ENCODE peak calls at places on chromosome 11, in eight cellular contexts. V is DND-41, D is kidney, Q is IMR-90, P is MM.1S, Y is H9, N is endothelial cell of umbilical vein, M is GM23248. H is an unnamed sample.

GRCh38 chr11:7874061-7874460 is 57.0 kb downstream of the OR10A6 start:
- DNase-seq in V (no peak), D (no peak), Q (no peak), P (no peak), Y (no peak), N (no peak), M (no peak), H (no peak)

GRCh38 chr11:120793806-120794479 is 230.0 kb upstream of the TBCEL start:
- DNase-seq in V (no peak), D (no peak), Q (no peak), P (no peak), Y (no peak), N (no peak), M (no peak), H (no peak)

GRCh38 chr11:14322510-14322909 is 36.5 kb downstream of the RRAS2 start:
- DNase-seq in V (no peak), D (no peak), Q (no peak), P (no peak), Y (no peak), N (peak), M (no peak), H (no peak)

GRCh38 chr11:116166788-116167465 is 605.9 kb downstream of the BUD13 start:
- DNase-seq in V (no peak), D (no peak), Q (no peak), P (no peak), Y (no peak), N (no peak), M (peak), H (peak)

GRCh38 chr11:57638005-57638760 is 11.5 kb downstream of the YPEL4 start:
- DNase-seq in V (peak), D (peak), Q (peak), P (no peak), Y (peak), N (peak), M (peak), H (peak)

GRCh38 chr11:122731500-122731913 is 76.0 kb downstream of the UBASH3B start:
- DNase-seq in V (no peak), D (no peak), Q (peak), P (peak), Y (no peak), N (no peak), M (peak), H (no peak)

GRCh38 chr11:12692238-12693074 is 18.2 kb downstream of the TEAD1 start:
- DNase-seq in V (no peak), D (peak), Q (peak), P (no peak), Y (no peak), N (peak), M (peak), H (peak)

GRCh38 chr11:117492578-117493251 is 165.1 kb downstream of the CEP164 start:
- DNase-seq in V (no peak), D (no peak), Q (no peak), P (no peak), Y (peak), N (no peak), M (no peak), H (no peak)

GRCh38 chr11:128757235-128757711 is 63.4 kb downstream of the FLI1 start:
- DNase-seq in V (peak), D (no peak), Q (peak), P (peak), Y (peak), N (peak), M (peak), H (no peak)

GRCh38 chr11:123159146-123159857 is 35.7 kb downstream of the CLMP start:
- DNase-seq in V (no peak), D (no peak), Q (peak), P (no peak), Y (no peak), N (no peak), M (no peak), H (no peak)

GRCh38 chr11:61163714-61164609 is 2.7 kb upstream of the VPS37C start:
- DNase-seq in V (no peak), D (no peak), Q (no peak), P (no peak), Y (no peak), N (no peak), M (no peak), H (no peak)

GRCh38 chr11:5550440-5551095 is 2.2 kb upstream of the OR52H1 start:
- DNase-seq in V (no peak), D (no peak), Q (peak), P (no peak), Y (no peak), N (no peak), M (peak), H (peak)

GRCh38 chr11:3126901-3127691 is 38.0 kb downstream of the OSBPL5 start:
- DNase-seq in V (no peak), D (peak), Q (no peak), P (no peak), Y (no peak), N (no peak), M (no peak), H (no peak)
- H3K9ac ChIP-seq in V (no peak), D (no peak), Q (no peak), P (no peak), Y (no peak), N (no peak), M (no peak), H (no peak)

DNA sequence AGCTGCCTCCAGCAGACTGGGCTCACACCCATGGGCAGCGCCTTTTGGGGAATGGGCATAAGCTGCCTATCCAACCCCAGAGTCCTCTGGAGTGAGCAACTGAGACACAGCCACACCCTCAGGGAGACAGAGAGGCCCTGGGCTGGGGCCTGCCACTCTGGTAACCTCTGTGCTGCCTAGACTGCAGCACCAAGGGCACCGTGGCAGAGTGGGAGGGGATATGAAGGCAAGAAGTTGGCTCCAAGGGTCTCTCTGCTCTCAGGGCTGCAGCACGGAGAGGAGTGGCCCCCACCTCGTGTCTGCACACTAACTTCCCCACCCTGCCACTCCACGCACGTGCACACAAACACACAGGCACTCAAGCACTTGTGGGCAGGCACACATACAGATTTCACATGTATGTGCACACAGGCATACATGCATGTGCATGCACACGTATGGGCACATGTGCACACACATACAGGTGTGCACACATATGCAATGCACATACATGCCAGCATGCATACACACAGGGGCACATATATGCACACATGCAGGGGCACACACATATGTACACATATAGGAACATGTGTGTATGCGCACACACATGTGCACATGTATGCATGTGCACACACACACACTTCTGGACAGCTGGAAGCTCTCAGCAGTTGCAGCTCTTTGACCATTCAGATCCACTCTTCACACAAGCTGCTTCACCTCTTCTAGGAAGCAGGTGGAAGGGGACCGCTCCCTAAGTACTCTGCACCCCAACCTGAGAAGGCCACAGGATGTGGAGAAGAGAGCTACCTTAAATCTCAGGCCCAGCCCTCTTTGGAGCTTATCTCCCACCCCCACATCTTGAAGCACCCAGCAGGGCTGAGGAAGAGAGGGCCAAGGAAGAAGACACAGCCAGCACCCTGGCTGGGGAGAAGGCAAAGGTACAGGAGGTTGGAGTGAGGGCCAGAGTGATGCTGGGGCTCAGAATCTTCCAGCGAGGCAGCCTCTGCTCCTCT is 4.3 kb downstream of the IGSF9B start:
- DNase-seq in V (no peak), D (no peak), Q (no peak), P (no peak), Y (no peak), N (no peak), M (no peak), H (no peak)
- H3K9ac ChIP-seq in V (no peak), D (no peak), Q (no peak), P (no peak), Y (no peak), N (no peak), M (peak), H (no peak)

DNA sequence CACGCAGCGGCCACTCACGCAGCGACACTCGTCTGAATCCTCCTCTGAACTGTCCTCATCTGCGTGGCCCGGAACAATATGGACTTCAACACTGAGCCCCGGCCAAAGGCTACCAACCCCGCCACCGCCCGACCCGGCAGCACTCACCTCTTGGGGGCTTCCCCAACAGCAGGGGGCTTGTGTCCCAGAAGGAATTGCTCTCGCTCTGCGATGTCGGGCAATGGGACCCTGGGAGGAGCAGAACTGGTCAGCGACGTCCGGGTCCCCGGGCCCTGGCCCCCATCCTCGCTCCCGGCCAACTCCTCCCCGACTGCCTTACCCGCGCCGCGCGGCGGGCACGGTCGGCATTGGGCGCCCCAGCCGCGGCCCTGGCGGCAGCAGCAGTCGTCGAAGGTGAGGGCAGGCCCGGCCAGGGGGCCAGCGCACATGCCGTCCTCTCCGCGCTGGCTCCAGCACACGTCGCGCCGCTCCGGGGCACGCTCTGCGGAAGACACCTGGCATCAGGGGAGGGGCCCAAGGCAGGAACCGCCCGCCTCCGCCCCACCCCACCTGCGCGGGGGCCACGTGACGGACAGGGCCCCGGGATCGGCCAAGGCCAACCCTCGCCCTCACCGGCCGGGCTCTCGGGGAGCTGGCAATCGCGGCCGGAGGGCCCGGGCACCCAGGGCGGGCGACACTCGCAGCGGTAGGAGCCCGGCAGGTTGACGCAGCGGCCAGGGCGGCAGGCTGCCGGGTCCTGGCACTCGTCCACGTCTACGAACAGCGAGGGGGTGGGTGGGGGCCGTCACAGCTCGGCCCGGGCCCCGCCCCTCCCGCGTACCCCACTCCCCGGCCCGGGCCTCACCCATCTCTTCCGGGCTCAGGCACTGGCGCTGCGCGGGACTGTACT is 14.8 kb downstream of the SCYL1 start:
- DNase-seq in V (no peak), D (peak), Q (no peak), P (peak), Y (peak), N (no peak), M (no peak), H (no peak)
- H3K9ac ChIP-seq in V (no peak), D (peak), Q (no peak), P (peak), Y (no peak), N (no peak), M (peak), H (peak)

GRCh38 chr11:76768091-76769047 is 14.8 kb upstream of the TSKU start:
- DNase-seq in V (peak), D (no peak), Q (no peak), P (peak), Y (no peak), N (peak), M (peak), H (no peak)
- H3K9ac ChIP-seq in V (no peak), D (peak), Q (no peak), P (peak), Y (no peak), N (no peak), M (no peak), H (peak)

DNA sequence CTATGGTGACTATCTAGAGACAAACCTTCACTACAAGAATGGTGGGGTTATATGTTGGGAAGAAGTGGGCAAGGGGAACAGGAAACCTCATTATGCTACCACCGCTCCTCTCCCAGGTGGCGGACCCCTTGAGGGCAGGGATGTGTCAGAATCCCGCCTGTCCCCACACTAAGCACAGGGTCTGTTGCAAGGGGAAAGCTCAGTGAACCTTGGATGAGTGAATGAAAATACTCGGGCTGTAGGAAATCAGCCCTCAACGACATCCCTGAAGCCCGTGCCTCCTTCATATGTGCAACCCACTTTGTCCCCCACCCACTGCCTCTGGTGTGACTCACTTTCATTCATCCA is 68.2 kb upstream of the AMPD3 start:
- DNase-seq in V (no peak), D (no peak), Q (no peak), P (no peak), Y (no peak), N (no peak), M (no peak), H (no peak)
- H3K9ac ChIP-seq in V (no peak), D (no peak), Q (no peak), P (no peak), Y (no peak), N (no peak), M (peak), H (peak)

GRCh38 chr11:107044503-107044902 is 26.2 kb upstream of the GUCY1A2 start:
- DNase-seq in V (no peak), D (no peak), Q (no peak), P (no peak), Y (no peak), N (no peak), M (peak), H (no peak)

GRCh38 chr11:107042748-107043147 is 24.5 kb upstream of the GUCY1A2 start:
- DNase-seq in V (no peak), D (no peak), Q (no peak), P (no peak), Y (no peak), N (no peak), M (peak), H (no peak)

GRCh38 chr11:107040447-107041444 is 22.5 kb upstream of the GUCY1A2 start:
- DNase-seq in V (no peak), D (no peak), Q (peak), P (peak), Y (no peak), N (no peak), M (peak), H (peak)

DNA sequence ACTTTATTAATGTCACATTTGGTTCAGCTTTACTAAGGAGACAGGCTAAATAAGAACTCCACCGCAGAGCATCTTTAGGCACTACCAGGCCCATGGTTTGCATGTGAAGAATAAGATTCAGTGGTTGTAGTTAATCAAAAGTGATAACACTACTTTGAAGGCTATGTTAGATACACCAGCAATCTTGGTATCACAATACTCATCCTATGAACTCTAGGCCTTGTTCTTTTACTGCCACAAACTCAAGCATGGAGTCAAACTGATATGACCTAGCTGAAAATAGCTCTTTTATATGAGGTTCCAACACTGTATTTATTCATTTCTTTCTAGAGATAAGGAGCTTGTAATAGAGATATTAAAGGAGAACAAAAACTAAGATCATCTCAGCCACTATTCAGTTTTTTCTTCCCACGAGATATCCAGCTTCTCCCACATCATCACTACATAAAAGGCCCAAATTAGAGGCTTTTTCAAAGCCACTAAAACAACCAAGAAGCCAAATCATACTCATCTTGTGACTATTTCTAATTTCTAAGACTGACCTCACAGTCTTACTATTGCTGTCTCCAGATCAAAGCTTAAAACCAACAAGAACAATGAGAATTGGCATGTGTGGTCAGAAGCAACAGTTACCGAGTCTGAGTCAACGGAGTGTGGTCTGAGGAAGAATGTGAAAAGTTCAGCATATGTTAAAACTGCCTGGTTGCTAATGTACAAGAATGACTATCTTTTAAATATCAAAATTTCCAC is 25.1 kb upstream of the GUCY1A2 start:
- DNase-seq in V (no peak), D (no peak), Q (peak), P (peak), Y (no peak), N (no peak), M (peak), H (peak)
- H3K9ac ChIP-seq in V (no peak), D (no peak), Q (no peak), P (no peak), Y (no peak), N (no peak), M (peak), H (no peak)

H was measured in adipocyte.